ENCODE peak calls at places on chromosomes 11 and 22, in four cellular contexts. W, X, D and A are unnamed samples.
A peak's percentile ranks its signal among the peaks of the same experiment; 100 is the strongest.

GRCh38 chr22:27192135-27192900 is 534.9 kb downstream of the MIAT start:
- DNase-seq in W (no peak), X (no peak), D (no peak), A (no peak)

GRCh38 chr11:65868076-65868667 is 4.4 kb downstream of the EFEMP2 start:
- DNase-seq in W (peak; percentile 65), X (peak; percentile 78), D (peak; percentile 90), A (no peak)

GRCh38 chr22:49983148-49984042 is 22.8 kb downstream of the PIM3 start:
- DNase-seq in W (peak; percentile 78), X (peak; percentile 75), D (no peak), A (no peak)

GRCh38 chr11:73889019-73889418 is 12.2 kb downstream of the PAAF1 start:
- DNase-seq in W (no peak), X (no peak), D (no peak), A (no peak)

GRCh38 chr11:45457649-45458048 is 171.5 kb upstream of the SYT13 start:
- DNase-seq in W (no peak), X (no peak), D (no peak), A (no peak)

GRCh38 chr22:40853961-40854360 is 2.5 kb downstream of the ST13 start:
- DNase-seq in W (no peak), X (no peak), D (no peak), A (no peak)

GRCh38 chr11:3732671-3733070 is 61.5 kb upstream of the CHRNA10 start:
- DNase-seq in W (no peak), X (no peak), D (no peak), A (no peak)

GRCh38 chr22:41910050-41910598 is 4.8 kb downstream of the SHISA8 start:
- DNase-seq in W (no peak), X (no peak), D (peak; percentile 76), A (no peak)

GRCh38 chr22:19843107-19843856 is 11.4 kb downstream of the GNB1L start:
- DNase-seq in W (peak; percentile 61), X (no peak), D (no peak), A (no peak)

GRCh38 chr11:107307991-107308390 is 149.6 kb downstream of the CWF19L2 start:
- DNase-seq in W (no peak), X (no peak), D (no peak), A (no peak)

GRCh38 chr11:64883575-64883974 is 5.2 kb upstream of the EHD1 start:
- DNase-seq in W (no peak), X (no peak), D (no peak), A (no peak)

GRCh38 chr11:76768091-76769047 is 14.8 kb upstream of the TSKU start:
- DNase-seq in W (no peak), X (no peak), D (no peak), A (no peak)

GRCh38 chr11:18802381-18803257 is 11.0 kb upstream of the PTPN5 start:
- DNase-seq in W (no peak), X (no peak), D (peak; percentile 86), A (no peak)

GRCh38 chr11:112279901-112280267 is 19.2 kb upstream of the PLET1 start:
- DNase-seq in W (peak; percentile 82), X (peak; percentile 93), D (peak; percentile 89), A (peak; percentile 47)

GRCh38 chr22:22214819-22215329 is 29.7 kb upstream of the VPREB1 start:
- DNase-seq in W (no peak), X (peak; percentile 36), D (no peak), A (no peak)

GRCh38 chr11:69876013-69876412 is 56.8 kb upstream of the FGF3 start:
- DNase-seq in W (peak; percentile 45), X (peak; percentile 59), D (peak; percentile 49), A (no peak)

GRCh38 chr11:35583126-35583525 is 35.1 kb upstream of the FJX1 start:
- DNase-seq in W (no peak), X (no peak), D (no peak), A (no peak)

GRCh38 chr11:97702948-97703347 is 1313.1 kb downstream of the JRKL start:
- DNase-seq in W (no peak), X (no peak), D (no peak), A (no peak)

GRCh38 chr22:35400335-35400680 is 368 bp downstream of the MCM5 start:
- DNase-seq in W (peak; percentile 83), X (no peak), D (no peak), A (no peak)

GRCh38 chr11:90465553-90465952 is 242.7 kb upstream of the CHORDC1 start:
- DNase-seq in W (no peak), X (no peak), D (no peak), A (no peak)

GRCh38 chr11:117827521-117828511 is 3.3 kb upstream of the FXYD2 start:
- DNase-seq in W (peak; percentile 93), X (peak; percentile 65), D (peak; percentile 33), A (no peak)

GRCh38 chr11:85947431-85948272 is 92.5 kb downstream of the CCDC83 start:
- DNase-seq in W (no peak), X (no peak), D (no peak), A (no peak)

GRCh38 chr22:44337658-44338004 is 24.9 kb upstream of the SHISAL1 start:
- DNase-seq in W (no peak), X (peak; percentile 84), D (peak; percentile 95), A (peak; percentile 33)

GRCh38 chr22:36398602-36399472 is 11.1 kb upstream of the MYH9 start:
- DNase-seq in W (no peak), X (no peak), D (no peak), A (no peak)

GRCh38 chr22:49999901-50000586 is 12.5 kb downstream of the IL17REL start:
- DNase-seq in W (peak; percentile 64), X (peak; percentile 73), D (no peak), A (no peak)

GRCh38 chr11:62445314-62445740 is 26.5 kb downstream of the SCGB1A1 start:
- DNase-seq in W (no peak), X (no peak), D (peak; percentile 25), A (no peak)

GRCh38 chr11:31812392-31813241 is 1.5 kb upstream of the PAX6 start:
- DNase-seq in W (peak; percentile 71), X (peak; percentile 72), D (no peak), A (no peak)

GRCh38 chr11:113529606-113530005 is 54.4 kb upstream of the DRD2 start:
- DNase-seq in W (no peak), X (no peak), D (no peak), A (no peak)

GRCh38 chr22:44702479-44703219 is 645 bp downstream of the PRR5 start:
- DNase-seq in W (no peak), X (no peak), D (peak; percentile 87), A (no peak)

GRCh38 chr11:69292221-69292648 is 1.7 kb upstream of the MYEOV start:
- DNase-seq in W (peak; percentile 61), X (peak; percentile 83), D (peak; percentile 77), A (no peak)

GRCh38 chr11:124115782-124116616 is 749 bp downstream of the VWA5A start:
- DNase-seq in W (peak; percentile 72), X (peak; percentile 74), D (no peak), A (peak; percentile 12)